ENCODE peak calls at places on chromosomes 3 and 15, in six cellular contexts. T is esophagus muscularis mucosa; U is SK-N-SH; C is CD4-positive, CD25-positive, alpha-beta regulatory T cell; S is OCI-LY7; D is PC-3. A is an unnamed sample. For H3K9me3, the result is how much of the 10 kb centered on the place peaks cover.

GRCh38 chr15:43519207-43519606 is 1.8 kb downstream of the MAP1A start:
- DNase-seq in T (no peak), U (peak), C (no peak), S (peak), D (no peak), A (no peak)

GRCh38 chr3:154776549-154777230 is 303.4 kb upstream of the MME start:
- DNase-seq in T (no peak), U (no peak), C (no peak), S (no peak), D (no peak), A (no peak)

GRCh38 chr15:83398591-83398990 is 48.5 kb upstream of the SH3GL3 start:
- DNase-seq in T (no peak), U (no peak), C (no peak), S (no peak), D (peak), A (no peak)

GRCh38 chr3:18652781-18653180 is 227.6 kb upstream of the SATB1 start:
- DNase-seq in T (no peak), U (no peak), C (no peak), S (no peak), D (no peak), A (no peak)

GRCh38 chr3:197298858-197299854 is 744 bp upstream of the DLG1 start:
- DNase-seq in T (no peak), U (peak), C (peak), S (peak), D (peak), A (no peak)

GRCh38 chr3:124834723-124835718 is 52.1 kb downstream of the ITGB5 start:
- DNase-seq in T (no peak), U (no peak), C (peak), S (peak), D (peak), A (peak)

GRCh38 chr15:94206463-94207167 is 24.7 kb upstream of the MCTP2 start:
- DNase-seq in T (no peak), U (no peak), C (no peak), S (no peak), D (peak), A (no peak)

GRCh38 chr3:177051419-177051818 is 145.9 kb downstream of the TBL1XR1 start:
- DNase-seq in T (no peak), U (peak), C (no peak), S (peak), D (no peak), A (no peak)

GRCh38 chr15:69881310-69881660 is 216.4 kb downstream of the TLE3 start:
- DNase-seq in T (no peak), U (no peak), C (no peak), S (peak), D (peak), A (no peak)

GRCh38 chr3:125229168-125229567 is 16.6 kb upstream of the SLC12A8 start:
- DNase-seq in T (no peak), U (no peak), C (no peak), S (no peak), D (no peak), A (no peak)

GRCh38 chr3:24704496-24704895 is 209.8 kb upstream of the THRB start:
- DNase-seq in T (no peak), U (no peak), C (no peak), S (no peak), D (peak), A (no peak)

GRCh38 chr3:129413687-129414506 is 14.5 kb downstream of the EFCAB12 start:
- DNase-seq in T (no peak), U (no peak), C (no peak), S (no peak), D (peak), A (no peak)

GRCh38 chr15:76799760-76800159 is 105.4 kb downstream of the SCAPER start:
- DNase-seq in T (no peak), U (no peak), C (no peak), S (no peak), D (peak), A (no peak)

GRCh38 chr3:121943434-121943833 is 49.2 kb downstream of the SLC15A2 start:
- DNase-seq in T (no peak), U (no peak), C (no peak), S (no peak), D (peak), A (no peak)

GRCh38 chr15:41284425-41285177 is 47.8 kb downstream of the OIP5 start:
- DNase-seq in T (no peak), U (peak), C (no peak), S (peak), D (peak), A (no peak)

GRCh38 chr15:99123706-99124451 is 19.0 kb downstream of the SYNM start:
- DNase-seq in T (no peak), U (peak), C (no peak), S (no peak), D (peak), A (no peak)

GRCh38 chr3:189249987-189250386 is 78.2 kb downstream of the TPRG1 start:
- DNase-seq in T (no peak), U (no peak), C (no peak), S (no peak), D (no peak), A (no peak)

GRCh38 chr15:51104512-51104911 is 9.8 kb upstream of the TNFAIP8L3 start:
- DNase-seq in T (no peak), U (no peak), C (no peak), S (no peak), D (no peak), A (no peak)

GRCh38 chr3:107884719-107885460 is 205.9 kb downstream of the CD47 start:
- DNase-seq in T (no peak), U (no peak), C (no peak), S (no peak), D (peak), A (no peak)

GRCh38 chr3:159911011-159911663 is 77.5 kb upstream of the IL12A start:
- DNase-seq in T (peak), U (no peak), C (no peak), S (no peak), D (no peak), A (no peak)

GRCh38 chr15:53216036-53216435 is 425.9 kb upstream of the ONECUT1 start:
- DNase-seq in T (no peak), U (no peak), C (no peak), S (no peak), D (no peak), A (no peak)

GRCh38 chr3:9886328-9886727 is 4.1 kb upstream of the JAGN1 start:
- DNase-seq in T (no peak), U (no peak), C (no peak), S (no peak), D (no peak), A (no peak)

GRCh38 chr15:74384566-74385441 is 17.4 kb upstream of the CYP11A1 start:
- DNase-seq in T (no peak), U (no peak), C (peak), S (peak), D (peak), A (no peak)

GRCh38 chr3:138307896-138308295 is 21.8 kb downstream of the NME9 start:
- DNase-seq in T (peak), U (no peak), C (no peak), S (no peak), D (no peak), A (no peak)

GRCh38 chr15:25858952-25859760 is 4.0 kb downstream of the ATP10A start:
- DNase-seq in T (no peak), U (no peak), C (no peak), S (no peak), D (no peak), A (no peak)

GRCh38 chr3:120780977-120781376 is 38.4 kb downstream of the GTF2E1 start:
- DNase-seq in T (no peak), U (no peak), C (no peak), S (no peak), D (peak), A (no peak)

GRCh38 chr3:195877767-195878423 is 30.5 kb downstream of the TNK2 start:
- DNase-seq in T (no peak), U (no peak), C (no peak), S (no peak), D (no peak), A (no peak)

GRCh38 chr3:193826126-193826795 is 233.3 kb downstream of the OPA1 start:
- DNase-seq in T (no peak), U (no peak), C (no peak), S (no peak), D (peak), A (no peak)

GRCh38 chr3:8371955-8372600 is 129.5 kb upstream of the LMCD1 start:
- DNase-seq in T (no peak), U (no peak), C (no peak), S (no peak), D (no peak), A (no peak)
- H3K9me3 ChIP-seq in T (under half), U (under half), C (under half), S (under half), D (under half), A (under half)

DNA sequence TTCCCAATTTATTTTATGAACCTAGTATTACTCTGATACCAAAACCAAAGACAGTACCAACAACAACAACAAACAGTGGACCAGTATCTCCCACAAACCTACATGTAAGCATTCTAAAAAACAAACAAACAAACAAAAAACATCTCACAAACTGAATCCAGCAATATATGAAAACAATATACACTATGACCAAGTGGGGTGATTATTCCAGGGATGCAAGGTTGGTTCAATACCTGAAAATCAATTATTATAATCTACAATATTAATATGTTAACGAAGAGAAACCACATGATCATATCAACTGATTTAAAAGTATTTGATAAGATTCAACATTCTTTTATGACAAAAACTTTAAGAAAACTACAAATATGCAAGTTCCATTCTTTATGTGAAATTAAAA is 391.3 kb downstream of the MAGI1 start:
- DNase-seq in T (no peak), U (no peak), C (no peak), S (no peak), D (no peak), A (no peak)
- H3K9me3 ChIP-seq in T (under half), U (under half), C (under half), S (under half), D (under half), A (under half)

GRCh38 chr3:43013256-43013655 is 34.1 kb downstream of the GASK1A start:
- DNase-seq in T (no peak), U (no peak), C (no peak), S (no peak), D (no peak), A (no peak)
- H3K9me3 ChIP-seq in T (under half), U (under half), C (under half), S (under half), D (under half), A (under half)

GRCh38 chr3:6249679-6250078 is 611.2 kb upstream of the GRM7 start:
- DNase-seq in T (no peak), U (no peak), C (no peak), S (peak), D (no peak), A (no peak)
- H3K9me3 ChIP-seq in T (under half), U (under half), C (under half), S (under half), D (under half), A (under half)

GRCh38 chr15:95591270-95591669 is 739.2 kb upstream of the NR2F2 start:
- DNase-seq in T (no peak), U (no peak), C (no peak), S (no peak), D (no peak), A (no peak)
- H3K9me3 ChIP-seq in T (under half), U (under half), C (under half), S (under half), D (under half), A (under half)